ENCODE peak calls at places on chromosomes 6 and 20, in eight cellular contexts. One of them, this sample, is unnamed.

GRCh38 chr20:41717464-41717863 is 99.3 kb upstream of the CHD6 start:
- DNase-seq in SJSA1: no peak
- DNase-seq in naive thymus-derived CD4-positive, alpha-beta T cell: no peak
- DNase-seq in AG04450: no peak
- DNase-seq in astrocyte of the spinal cord: no peak
- DNase-seq in H7: no peak
- DNase-seq in heart left ventricle: no peak
- DNase-seq in right cardiac atrium: no peak
- DNase-seq in this sample: no peak

GRCh38 chr6:141956868-141957267 is 175.9 kb upstream of the GJE1 start:
- DNase-seq in SJSA1: no peak
- DNase-seq in naive thymus-derived CD4-positive, alpha-beta T cell: no peak
- DNase-seq in AG04450: no peak
- DNase-seq in astrocyte of the spinal cord: no peak
- DNase-seq in H7: no peak
- DNase-seq in heart left ventricle: no peak
- DNase-seq in right cardiac atrium: no peak
- DNase-seq in this sample: no peak

GRCh38 chr6:68778356-68779020 is 143.4 kb downstream of the ADGRB3 start:
- DNase-seq in SJSA1: no peak
- DNase-seq in naive thymus-derived CD4-positive, alpha-beta T cell: no peak
- DNase-seq in AG04450: no peak
- DNase-seq in astrocyte of the spinal cord: peak
- DNase-seq in H7: peak
- DNase-seq in heart left ventricle: peak
- DNase-seq in right cardiac atrium: peak
- DNase-seq in this sample: peak

GRCh38 chr6:32177182-32177787 is 920 bp upstream of the RNF5 start:
- DNase-seq in SJSA1: no peak
- DNase-seq in naive thymus-derived CD4-positive, alpha-beta T cell: no peak
- DNase-seq in AG04450: no peak
- DNase-seq in astrocyte of the spinal cord: no peak
- DNase-seq in H7: peak
- DNase-seq in heart left ventricle: peak
- DNase-seq in right cardiac atrium: no peak
- DNase-seq in this sample: no peak

GRCh38 chr6:142184332-142184731 is 37.3 kb downstream of the VTA1 start:
- DNase-seq in SJSA1: no peak
- DNase-seq in naive thymus-derived CD4-positive, alpha-beta T cell: no peak
- DNase-seq in AG04450: no peak
- DNase-seq in astrocyte of the spinal cord: no peak
- DNase-seq in H7: no peak
- DNase-seq in heart left ventricle: no peak
- DNase-seq in right cardiac atrium: no peak
- DNase-seq in this sample: no peak

GRCh38 chr20:50580016-50580747 is 70.0 kb downstream of the PTPN1 start:
- DNase-seq in SJSA1: peak
- DNase-seq in naive thymus-derived CD4-positive, alpha-beta T cell: peak
- DNase-seq in AG04450: no peak
- DNase-seq in astrocyte of the spinal cord: peak
- DNase-seq in H7: peak
- DNase-seq in heart left ventricle: peak
- DNase-seq in right cardiac atrium: peak
- DNase-seq in this sample: peak

GRCh38 chr20:40883097-40883496 is 145.5 kb upstream of the TOP1 start:
- DNase-seq in SJSA1: no peak
- DNase-seq in naive thymus-derived CD4-positive, alpha-beta T cell: no peak
- DNase-seq in AG04450: no peak
- DNase-seq in astrocyte of the spinal cord: no peak
- DNase-seq in H7: no peak
- DNase-seq in heart left ventricle: no peak
- DNase-seq in right cardiac atrium: no peak
- DNase-seq in this sample: no peak

GRCh38 chr6:26322645-26323482 is 42.1 kb upstream of the BTN3A2 start:
- DNase-seq in SJSA1: peak
- DNase-seq in naive thymus-derived CD4-positive, alpha-beta T cell: peak
- DNase-seq in AG04450: no peak
- DNase-seq in astrocyte of the spinal cord: peak
- DNase-seq in H7: peak
- DNase-seq in heart left ventricle: no peak
- DNase-seq in right cardiac atrium: peak
- DNase-seq in this sample: peak

GRCh38 chr20:46365483-46366215 is 40.8 kb downstream of the ELMO2 start:
- DNase-seq in SJSA1: no peak
- DNase-seq in naive thymus-derived CD4-positive, alpha-beta T cell: no peak
- DNase-seq in AG04450: no peak
- DNase-seq in astrocyte of the spinal cord: no peak
- DNase-seq in H7: no peak
- DNase-seq in heart left ventricle: no peak
- DNase-seq in right cardiac atrium: no peak
- DNase-seq in this sample: no peak

GRCh38 chr6:143929975-143930374 is 65.7 kb downstream of the ZC2HC1B start:
- DNase-seq in SJSA1: no peak
- DNase-seq in naive thymus-derived CD4-positive, alpha-beta T cell: no peak
- DNase-seq in AG04450: no peak
- DNase-seq in astrocyte of the spinal cord: no peak
- DNase-seq in H7: no peak
- DNase-seq in heart left ventricle: no peak
- DNase-seq in right cardiac atrium: no peak
- DNase-seq in this sample: no peak
- H3K4me3 ChIP-seq in SJSA1: no peak
- H3K4me3 ChIP-seq in naive thymus-derived CD4-positive, alpha-beta T cell: no peak
- H3K4me3 ChIP-seq in AG04450: no peak
- H3K4me3 ChIP-seq in astrocyte of the spinal cord: no peak
- H3K4me3 ChIP-seq in H7: no peak
- H3K4me3 ChIP-seq in heart left ventricle: no peak
- H3K4me3 ChIP-seq in right cardiac atrium: no peak
- H3K4me3 ChIP-seq in this sample: no peak

GRCh38 chr6:167828325-167828956 is 1.7 kb downstream of the AFDN start:
- DNase-seq in SJSA1: no peak
- DNase-seq in naive thymus-derived CD4-positive, alpha-beta T cell: no peak
- DNase-seq in AG04450: no peak
- DNase-seq in astrocyte of the spinal cord: no peak
- DNase-seq in H7: no peak
- DNase-seq in heart left ventricle: no peak
- DNase-seq in right cardiac atrium: no peak
- DNase-seq in this sample: no peak
- H3K4me3 ChIP-seq in SJSA1: peak
- H3K4me3 ChIP-seq in naive thymus-derived CD4-positive, alpha-beta T cell: no peak
- H3K4me3 ChIP-seq in AG04450: peak
- H3K4me3 ChIP-seq in astrocyte of the spinal cord: peak
- H3K4me3 ChIP-seq in H7: peak
- H3K4me3 ChIP-seq in heart left ventricle: no peak
- H3K4me3 ChIP-seq in right cardiac atrium: peak
- H3K4me3 ChIP-seq in this sample: no peak

GRCh38 chr20:33411136-33411690 is 9.9 kb upstream of the CDK5RAP1 start:
- DNase-seq in SJSA1: no peak
- DNase-seq in naive thymus-derived CD4-positive, alpha-beta T cell: no peak
- DNase-seq in AG04450: no peak
- DNase-seq in astrocyte of the spinal cord: no peak
- DNase-seq in H7: no peak
- DNase-seq in heart left ventricle: no peak
- DNase-seq in right cardiac atrium: no peak
- DNase-seq in this sample: no peak

GRCh38 chr20:33408716-33409654 is 7.7 kb upstream of the CDK5RAP1 start:
- DNase-seq in SJSA1: no peak
- DNase-seq in naive thymus-derived CD4-positive, alpha-beta T cell: no peak
- DNase-seq in AG04450: no peak
- DNase-seq in astrocyte of the spinal cord: no peak
- DNase-seq in H7: no peak
- DNase-seq in heart left ventricle: no peak
- DNase-seq in right cardiac atrium: no peak
- DNase-seq in this sample: no peak

GRCh38 chr20:33410081-33410742 is 8.9 kb upstream of the CDK5RAP1 start:
- DNase-seq in SJSA1: no peak
- DNase-seq in naive thymus-derived CD4-positive, alpha-beta T cell: no peak
- DNase-seq in AG04450: no peak
- DNase-seq in astrocyte of the spinal cord: no peak
- DNase-seq in H7: no peak
- DNase-seq in heart left ventricle: no peak
- DNase-seq in right cardiac atrium: no peak
- DNase-seq in this sample: no peak

GRCh38 chr20:33412484-33412838 is 11.1 kb upstream of the CDK5RAP1 start:
- DNase-seq in SJSA1: no peak
- DNase-seq in naive thymus-derived CD4-positive, alpha-beta T cell: no peak
- DNase-seq in AG04450: no peak
- DNase-seq in astrocyte of the spinal cord: no peak
- DNase-seq in H7: no peak
- DNase-seq in heart left ventricle: no peak
- DNase-seq in right cardiac atrium: no peak
- DNase-seq in this sample: no peak

DNA sequence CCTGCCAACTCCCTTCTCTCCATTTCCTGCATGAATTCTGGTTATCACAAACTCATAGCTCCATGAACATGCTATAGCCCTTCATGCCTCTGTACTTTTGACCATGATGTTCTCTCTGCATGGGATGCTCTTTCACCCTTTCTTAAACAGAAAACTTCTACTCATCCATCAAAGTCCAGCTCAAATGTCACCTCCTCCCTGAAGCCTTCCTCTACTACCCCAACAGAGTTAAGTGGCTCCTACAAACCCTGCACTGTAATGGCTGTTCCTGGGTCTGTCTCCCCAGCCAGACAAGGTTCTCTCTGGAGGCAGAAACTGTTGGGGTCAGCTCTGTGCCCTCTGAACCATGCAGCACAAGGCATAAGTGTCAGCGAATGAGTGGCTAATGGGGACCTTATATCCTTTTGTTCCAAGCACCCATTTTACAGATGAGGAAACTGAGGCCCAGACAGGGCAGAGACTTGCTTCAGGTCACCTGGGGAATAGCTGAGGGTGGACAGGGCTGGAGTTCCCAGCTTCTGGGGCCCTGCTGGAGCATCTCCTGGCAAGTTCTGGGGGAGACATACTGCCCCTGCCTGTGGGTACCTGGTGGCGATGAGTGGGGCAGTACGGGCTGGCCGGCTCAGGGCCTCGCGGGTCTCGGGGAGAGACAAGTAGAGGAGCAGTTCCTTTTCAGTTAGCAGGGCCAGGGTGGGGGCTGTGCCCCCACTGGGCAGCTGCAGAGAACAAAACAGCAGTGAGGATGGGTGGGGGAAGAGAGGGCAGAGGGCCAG is 10.6 kb upstream of the CDK5RAP1 start:
- DNase-seq in SJSA1: no peak
- DNase-seq in naive thymus-derived CD4-positive, alpha-beta T cell: no peak
- DNase-seq in AG04450: no peak
- DNase-seq in astrocyte of the spinal cord: no peak
- DNase-seq in H7: no peak
- DNase-seq in heart left ventricle: no peak
- DNase-seq in right cardiac atrium: no peak
- DNase-seq in this sample: no peak
- H3K4me3 ChIP-seq in SJSA1: no peak
- H3K4me3 ChIP-seq in naive thymus-derived CD4-positive, alpha-beta T cell: no peak
- H3K4me3 ChIP-seq in AG04450: no peak
- H3K4me3 ChIP-seq in astrocyte of the spinal cord: no peak
- H3K4me3 ChIP-seq in H7: no peak
- H3K4me3 ChIP-seq in heart left ventricle: no peak
- H3K4me3 ChIP-seq in right cardiac atrium: no peak
- H3K4me3 ChIP-seq in this sample: no peak

GRCh38 chr6:149268768-149269167 is 48.7 kb upstream of the TAB2 start:
- DNase-seq in SJSA1: no peak
- DNase-seq in naive thymus-derived CD4-positive, alpha-beta T cell: no peak
- DNase-seq in AG04450: no peak
- DNase-seq in astrocyte of the spinal cord: peak
- DNase-seq in H7: no peak
- DNase-seq in heart left ventricle: no peak
- DNase-seq in right cardiac atrium: no peak
- DNase-seq in this sample: no peak

GRCh38 chr6:149266659-149267058 is 50.9 kb upstream of the TAB2 start:
- DNase-seq in SJSA1: no peak
- DNase-seq in naive thymus-derived CD4-positive, alpha-beta T cell: no peak
- DNase-seq in AG04450: no peak
- DNase-seq in astrocyte of the spinal cord: no peak
- DNase-seq in H7: no peak
- DNase-seq in heart left ventricle: no peak
- DNase-seq in right cardiac atrium: no peak
- DNase-seq in this sample: no peak

GRCh38 chr6:149267513-149268043 is 49.9 kb upstream of the TAB2 start:
- DNase-seq in SJSA1: no peak
- DNase-seq in naive thymus-derived CD4-positive, alpha-beta T cell: no peak
- DNase-seq in AG04450: no peak
- DNase-seq in astrocyte of the spinal cord: no peak
- DNase-seq in H7: no peak
- DNase-seq in heart left ventricle: no peak
- DNase-seq in right cardiac atrium: no peak
- DNase-seq in this sample: no peak

GRCh38 chr6:149265945-149266344 is 51.6 kb upstream of the TAB2 start:
- DNase-seq in SJSA1: no peak
- DNase-seq in naive thymus-derived CD4-positive, alpha-beta T cell: no peak
- DNase-seq in AG04450: no peak
- DNase-seq in astrocyte of the spinal cord: no peak
- DNase-seq in H7: no peak
- DNase-seq in heart left ventricle: no peak
- DNase-seq in right cardiac atrium: no peak
- DNase-seq in this sample: no peak

GRCh38 chr6:149268146-149268545 is 49.4 kb upstream of the TAB2 start:
- DNase-seq in SJSA1: no peak
- DNase-seq in naive thymus-derived CD4-positive, alpha-beta T cell: no peak
- DNase-seq in AG04450: no peak
- DNase-seq in astrocyte of the spinal cord: no peak
- DNase-seq in H7: no peak
- DNase-seq in heart left ventricle: no peak
- DNase-seq in right cardiac atrium: no peak
- DNase-seq in this sample: no peak
- H3K4me3 ChIP-seq in SJSA1: no peak
- H3K4me3 ChIP-seq in naive thymus-derived CD4-positive, alpha-beta T cell: no peak
- H3K4me3 ChIP-seq in AG04450: no peak
- H3K4me3 ChIP-seq in astrocyte of the spinal cord: no peak
- H3K4me3 ChIP-seq in H7: no peak
- H3K4me3 ChIP-seq in heart left ventricle: no peak
- H3K4me3 ChIP-seq in right cardiac atrium: no peak
- H3K4me3 ChIP-seq in this sample: no peak

DNA sequence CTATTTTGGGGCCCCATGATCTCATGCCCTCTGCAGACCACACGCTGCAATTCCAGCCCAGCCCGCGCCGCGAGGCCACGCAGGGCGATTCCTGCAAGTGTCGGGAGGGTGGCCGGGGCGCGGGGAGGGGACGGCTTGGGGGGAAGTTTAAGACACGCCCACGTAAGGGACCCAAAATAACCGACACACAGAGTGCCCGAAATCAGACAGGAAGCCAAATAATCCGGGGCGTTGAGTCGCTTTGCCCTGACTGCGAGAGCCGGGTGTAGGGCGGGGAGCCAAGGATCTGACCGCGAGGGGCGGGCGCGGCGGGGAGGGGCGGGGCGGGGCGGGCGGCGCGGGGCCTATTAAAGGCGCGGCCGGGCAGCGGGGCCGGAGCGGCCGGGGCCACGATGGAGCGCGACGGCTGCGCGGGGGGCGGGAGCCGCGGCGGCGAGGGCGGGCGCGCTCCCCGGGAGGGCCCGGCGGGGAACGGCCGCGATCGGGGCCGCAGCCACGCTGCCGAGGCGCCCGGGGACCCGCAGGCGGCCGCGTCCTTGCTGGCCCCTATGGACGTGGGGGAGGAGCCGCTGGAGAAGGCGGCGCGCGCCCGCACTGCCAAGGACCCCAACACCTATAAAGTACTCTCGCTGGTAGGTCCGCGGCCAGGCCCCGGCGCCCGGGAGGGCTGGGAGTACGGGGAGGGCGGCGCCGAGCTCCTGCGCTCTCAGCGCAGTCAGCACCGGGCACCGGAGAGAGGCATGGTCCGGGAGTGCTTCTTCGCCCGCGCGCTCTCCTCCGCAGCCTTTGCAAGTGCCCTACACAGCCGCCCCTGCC is at the start of gene ENPP1:
- DNase-seq in SJSA1: peak
- DNase-seq in naive thymus-derived CD4-positive, alpha-beta T cell: peak
- DNase-seq in AG04450: no peak
- DNase-seq in astrocyte of the spinal cord: peak
- DNase-seq in H7: peak
- DNase-seq in heart left ventricle: peak
- DNase-seq in right cardiac atrium: peak
- DNase-seq in this sample: peak
- H3K4me3 ChIP-seq in SJSA1: peak
- H3K4me3 ChIP-seq in naive thymus-derived CD4-positive, alpha-beta T cell: peak
- H3K4me3 ChIP-seq in AG04450: peak
- H3K4me3 ChIP-seq in astrocyte of the spinal cord: peak
- H3K4me3 ChIP-seq in H7: peak
- H3K4me3 ChIP-seq in heart left ventricle: peak
- H3K4me3 ChIP-seq in right cardiac atrium: peak
- H3K4me3 ChIP-seq in this sample: peak

This sample was measured in fibroblast of villous mesenchyme.